ENCODE peak calls at places on chromosomes 16 and 17, in eight cellular contexts. D is neural progenitor cell; L is body of pancreas; N is bronchial epithelial cell; I is effector memory CD4-positive, alpha-beta T cell; G is PC-9; H is ovary; C is CD8-positive, alpha-beta T cell. K is an unnamed sample. For H3K36me3, the result is how much of the 10 kb centered on the place peaks cover.

GRCh38 chr17:80089762-80090161 is 11.6 kb upstream of the GAA start:
- DNase-seq in D (no peak), L (no peak), N (no peak), I (no peak), G (no peak), H (no peak), C (no peak), K (no peak)

GRCh38 chr16:57017251-57017650 is 27.9 kb downstream of the NLRC5 start:
- DNase-seq in D (no peak), L (no peak), N (peak), I (no peak), G (no peak), H (no peak), C (no peak), K (no peak)

GRCh38 chr17:79612468-79613194 is 1.8 kb upstream of the RBFOX3 start:
- DNase-seq in D (peak), L (peak), N (peak), I (no peak), G (peak), H (no peak), C (no peak), K (no peak)

GRCh38 chr16:70634861-70635260 is 11.5 kb upstream of the IL34 start:
- DNase-seq in D (no peak), L (no peak), N (peak), I (no peak), G (no peak), H (no peak), C (no peak), K (no peak)

GRCh38 chr17:82859431-82860403 is 19.9 kb upstream of the ZNF750 start:
- DNase-seq in D (peak), L (no peak), N (peak), I (peak), G (peak), H (no peak), C (no peak), K (peak)

GRCh38 chr17:40025991-40026815 is 11.0 kb downstream of the CSF3 start:
- DNase-seq in D (no peak), L (no peak), N (peak), I (no peak), G (peak), H (no peak), C (no peak), K (peak)

GRCh38 chr17:3667366-3668278 is 756 bp downstream of the TAX1BP3 start:
- DNase-seq in D (peak), L (peak), N (peak), I (no peak), G (peak), H (peak), C (no peak), K (peak)

GRCh38 chr17:50564916-50565315 is 4.4 kb downstream of the CACNA1G start:
- DNase-seq in D (no peak), L (peak), N (no peak), I (no peak), G (no peak), H (peak), C (no peak), K (no peak)

GRCh38 chr16:63907251-63907650 is 1214.6 kb downstream of the CDH11 start:
- DNase-seq in D (no peak), L (no peak), N (no peak), I (no peak), G (no peak), H (no peak), C (no peak), K (no peak)

GRCh38 chr17:32697728-32698625 is 178.9 kb downstream of the MYO1D start:
- DNase-seq in D (no peak), L (no peak), N (peak), I (no peak), G (no peak), H (no peak), C (no peak), K (no peak)

GRCh38 chr17:73616120-73616872 is 27.9 kb downstream of the SDK2 start:
- DNase-seq in D (no peak), L (no peak), N (no peak), I (no peak), G (no peak), H (no peak), C (no peak), K (no peak)

GRCh38 chr17:72714357-72714966 is 378.0 kb downstream of the SLC39A11 start:
- DNase-seq in D (no peak), L (no peak), N (no peak), I (no peak), G (no peak), H (no peak), C (no peak), K (no peak)

GRCh38 chr17:46027326-46028325 is 28.6 kb downstream of the STH start:
- DNase-seq in D (no peak), L (peak), N (no peak), I (no peak), G (no peak), H (no peak), C (no peak), K (no peak)
- H3K36me3 ChIP-seq in D (under half), L (under half), N (under half), I (under half), G (under half), H (under half), C (under half), K (under half)

GRCh38 chr16:89423709-89424260 is 66.6 kb downstream of the ANKRD11 start:
- DNase-seq in D (no peak), L (no peak), N (no peak), I (no peak), G (no peak), H (no peak), C (no peak), K (no peak)

GRCh38 chr16:89422527-89422904 is 67.8 kb downstream of the ANKRD11 start:
- DNase-seq in D (no peak), L (no peak), N (no peak), I (no peak), G (no peak), H (no peak), C (no peak), K (no peak)

GRCh38 chr16:89420204-89420603 is 70.2 kb downstream of the ANKRD11 start:
- DNase-seq in D (no peak), L (no peak), N (no peak), I (no peak), G (no peak), H (no peak), C (no peak), K (no peak)

GRCh38 chr16:89425523-89425922 is 64.8 kb downstream of the ANKRD11 start:
- DNase-seq in D (no peak), L (no peak), N (no peak), I (no peak), G (no peak), H (no peak), C (no peak), K (no peak)

GRCh38 chr16:89422905-89423630 is 67.3 kb downstream of the ANKRD11 start:
- DNase-seq in D (no peak), L (peak), N (peak), I (peak), G (no peak), H (no peak), C (no peak), K (no peak)
- H3K36me3 ChIP-seq in D (under half), L (under half), N (under half), I (under half), G (under half), H (under half), C (under half), K (under half)

GRCh38 chr16:30518552-30518951 is 7.8 kb downstream of the ZNF768 start:
- DNase-seq in D (no peak), L (no peak), N (no peak), I (no peak), G (no peak), H (no peak), C (no peak), K (no peak)
- H3K36me3 ChIP-seq in D (under half), L (under half), N (under half), I (half or more), G (under half), H (under half), C (half or more), K (under half)

GRCh38 chr16:4814542-4815173 is 12.2 kb upstream of the ROGDI start:
- DNase-seq in D (no peak), L (no peak), N (no peak), I (no peak), G (no peak), H (no peak), C (no peak), K (peak)

GRCh38 chr16:4825196-4825595 is 21.9 kb downstream of the GLYR1 start:
- DNase-seq in D (no peak), L (no peak), N (no peak), I (no peak), G (no peak), H (no peak), C (no peak), K (no peak)

GRCh38 chr16:4820652-4821051 is 18.2 kb upstream of the ROGDI start:
- DNase-seq in D (no peak), L (no peak), N (no peak), I (no peak), G (no peak), H (no peak), C (no peak), K (no peak)
- H3K36me3 ChIP-seq in D (under half), L (under half), N (under half), I (half or more), G (under half), H (under half), C (half or more), K (under half)

GRCh38 chr17:81844887-81845286 is 10.0 kb upstream of the PPP1R27 start:
- DNase-seq in D (no peak), L (no peak), N (no peak), I (no peak), G (no peak), H (no peak), C (no peak), K (no peak)
- H3K36me3 ChIP-seq in D (under half), L (under half), N (under half), I (half or more), G (under half), H (under half), C (under half), K (under half)

GRCh38 chr16:10594312-10594950 is 14.0 kb upstream of the EMP2 start:
- DNase-seq in D (no peak), L (peak), N (peak), I (no peak), G (peak), H (no peak), C (no peak), K (no peak)

GRCh38 chr16:10589106-10589505 is 8.7 kb upstream of the EMP2 start:
- DNase-seq in D (peak), L (no peak), N (peak), I (no peak), G (no peak), H (no peak), C (no peak), K (no peak)

GRCh38 chr16:10597184-10597583 is 16.8 kb upstream of the EMP2 start:
- DNase-seq in D (no peak), L (no peak), N (no peak), I (no peak), G (no peak), H (no peak), C (no peak), K (no peak)

GRCh38 chr16:10590342-10590741 is 9.9 kb upstream of the EMP2 start:
- DNase-seq in D (no peak), L (no peak), N (peak), I (no peak), G (no peak), H (no peak), C (no peak), K (no peak)

GRCh38 chr16:10592611-10593010 is 12.2 kb upstream of the EMP2 start:
- DNase-seq in D (no peak), L (no peak), N (no peak), I (no peak), G (no peak), H (no peak), C (no peak), K (no peak)
- H3K36me3 ChIP-seq in D (under half), L (under half), N (under half), I (under half), G (under half), H (under half), C (under half), K (under half)

K was measured in right lobe of liver.